ENCODE peak calls at places on chromosomes 12 and 14, in nine cellular contexts. L is PC-3, S is SK-N-SH, G is MM.1S, V is GM23248, E is hepatocyte, J is neural progenitor cell, H is GM23338, C is HCT116. T is an unnamed sample.

GRCh38 chr12:117024961-117025480 is 74.2 kb downstream of the TESC start:
- DNase-seq in G (no peak), J (no peak), H (no peak), E (no peak), S (no peak), V (no peak), C (no peak), L (no peak), T (no peak)

GRCh38 chr12:6899837-6900519 is 4.6 kb upstream of the LRRC23 start:
- DNase-seq in G (no peak), V (peak; percentile 31), J (no peak), C (no peak), H (peak; percentile 70), L (no peak), E (no peak), S (no peak), T (no peak)

GRCh38 chr14:99201351-99202073 is 70.5 kb downstream of the BCL11B start:
- DNase-seq in G (no peak), L (no peak), H (peak; percentile 70), S (no peak), V (no peak), C (no peak), E (no peak), J (no peak), T (no peak)

GRCh38 chr14:74954232-74954946 is 1.0 kb downstream of the PGF start:
- DNase-seq in L (no peak), V (no peak), E (peak; percentile 63), S (peak; percentile 82), J (peak; percentile 65), G (no peak), C (no peak), H (no peak), T (no peak)

GRCh38 chr12:18696971-18697602 is 40.7 kb downstream of the PLCZ1 start:
- DNase-seq in G (no peak), E (no peak), H (no peak), L (peak; percentile 63), S (no peak), V (peak; percentile 75), J (no peak), C (no peak), T (no peak)

GRCh38 chr14:96821501-96821900 is 24.3 kb downstream of the VRK1 start:
- DNase-seq in H (no peak), E (no peak), S (no peak), C (no peak), V (no peak), J (no peak), G (no peak), L (no peak), T (no peak)

GRCh38 chr14:55347040-55347439 is 64.6 kb downstream of the ATG14 start:
- DNase-seq in C (no peak), J (no peak), H (no peak), L (no peak), S (no peak), E (no peak), G (no peak), V (no peak), T (no peak)

GRCh38 chr12:13687633-13688032 is 293.8 kb downstream of the GRIN2B start:
- DNase-seq in E (no peak), G (no peak), J (no peak), H (no peak), S (no peak), V (no peak), C (no peak), L (no peak), T (no peak)

GRCh38 chr12:24911284-24911791 is 37.6 kb downstream of the BCAT1 start:
- DNase-seq in J (no peak), G (no peak), V (peak; percentile 85), H (no peak), E (peak; percentile 80), L (no peak), C (no peak), S (no peak), T (no peak)

GRCh38 chr12:507261-507853 is 47.6 kb downstream of the B4GALNT3 start:
- DNase-seq in G (no peak), L (no peak), S (no peak), J (no peak), C (no peak), V (no peak), E (no peak), H (no peak), T (no peak)

GRCh38 chr14:34052658-34053014 is 101.8 kb upstream of the EGLN3 start:
- DNase-seq in H (no peak), E (peak; percentile 46), S (no peak), J (no peak), L (peak; percentile 68), C (peak; percentile 70), V (peak; percentile 48), G (no peak), T (no peak)

GRCh38 chr14:37550511-37550910 is 44.5 kb downstream of the FOXA1 start:
- DNase-seq in J (no peak), S (no peak), V (peak; percentile 33), G (no peak), H (no peak), L (peak; percentile 82), E (no peak), C (no peak), T (no peak)

GRCh38 chr14:23209651-23210423 is 26.4 kb upstream of the SLC7A8 start:
- DNase-seq in V (no peak), C (no peak), L (no peak), S (no peak), G (no peak), H (no peak), E (no peak), J (no peak), T (no peak)

GRCh38 chr14:33118653-33119052 is 180.0 kb downstream of the NPAS3 start:
- DNase-seq in J (no peak), C (no peak), H (no peak), L (peak; percentile 27), E (peak; percentile 26), G (no peak), V (no peak), S (peak; percentile 2), T (no peak)

GRCh38 chr12:6965714-6966113 is 4.8 kb downstream of the PHB2 start:
- DNase-seq in L (no peak), C (no peak), H (no peak), G (no peak), V (no peak), J (no peak), E (no peak), S (no peak), T (no peak)

GRCh38 chr12:21527451-21528180 is 1.5 kb downstream of the SPX start:
- DNase-seq in C (no peak), S (peak; percentile 69), L (peak; percentile 48), G (peak; percentile 67), H (peak; percentile 85), V (peak; percentile 83), J (peak; percentile 86), E (peak; percentile 73), T (peak; percentile 83)

GRCh38 chr12:65280306-65280705 is 1.8 kb downstream of the MSRB3 start:
- DNase-seq in G (no peak), E (no peak), L (no peak), J (no peak), C (no peak), V (peak; percentile 43), S (no peak), H (no peak), T (no peak)

GRCh38 chr12:1594045-1594294 is 411 bp downstream of the FBXL14 start:
- DNase-seq in H (peak; percentile 75), V (peak; percentile 86), S (peak; percentile 79), L (peak; percentile 62), J (peak; percentile 76), G (peak; percentile 76), E (no peak), C (no peak), T (peak; percentile 82)

GRCh38 chr14:21924479-21924878 is 250.9 kb upstream of the OR4E1 start:
- DNase-seq in H (peak; percentile 53), V (no peak), G (peak; percentile 46), C (no peak), L (no peak), S (no peak), E (no peak), J (peak; percentile 10), T (peak; percentile 98)

GRCh38 chr12:93000026-93000425 is 70.9 kb upstream of the EEA1 start:
- DNase-seq in H (no peak), G (no peak), S (no peak), J (no peak), E (no peak), L (peak; percentile 68), C (no peak), V (no peak), T (no peak)
- TF ChIP-seq EZH2phosphoT487 in H (no peak), G (no peak), S (no peak), J (no peak), E (no peak), L (no peak), C (no peak), V (no peak), T (no peak)

GRCh38 chr12:111730420-111730819 is 36.3 kb upstream of the ALDH2 start:
- DNase-seq in L (no peak), J (no peak), S (no peak), H (no peak), V (no peak), G (no peak), E (no peak), C (no peak), T (peak; percentile 89)
- H3K36me3 ChIP-seq in L (no peaks in the 10 kb centered on the region), J (no peaks in the 10 kb centered on the region), S (peaks cover 13% of the 10 kb centered on the region), H (no peaks in the 10 kb centered on the region), V (no peaks in the 10 kb centered on the region), G (no peaks in the 10 kb centered on the region), E (no peaks in the 10 kb centered on the region), C (peaks cover 2% of the 10 kb centered on the region), T (peaks cover 13% of the 10 kb centered on the region)

DNA sequence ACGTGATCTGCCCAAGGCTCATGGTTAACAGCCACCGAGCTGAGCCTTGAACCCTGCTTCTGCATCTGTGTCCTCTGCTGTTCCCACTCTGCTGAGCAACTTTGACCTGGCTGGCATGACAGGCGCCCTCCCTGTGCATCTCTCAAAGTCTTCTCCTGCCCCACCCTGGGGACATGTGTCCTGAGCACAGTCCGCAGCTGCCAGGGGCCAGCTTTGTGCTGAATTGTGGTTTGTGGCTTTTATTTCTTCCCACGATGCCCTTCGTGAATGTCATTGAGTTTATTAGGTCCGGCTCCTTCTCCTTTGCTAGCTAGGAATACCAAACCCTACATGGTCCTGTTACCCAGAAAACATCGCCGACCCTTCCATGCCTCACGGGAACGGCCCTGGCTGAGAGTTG is 161.0 kb downstream of the TSPAN9 start:
- DNase-seq in H (no peak), G (no peak), L (no peak), E (no peak), V (no peak), C (no peak), J (no peak), S (no peak), T (no peak)
- H4K20me1 ChIP-seq in H (no peaks in the 10 kb centered on the region), G (peaks cover 4% of the 10 kb centered on the region), L (no peaks in the 10 kb centered on the region), E (no peaks in the 10 kb centered on the region), V (no peaks in the 10 kb centered on the region), C (no peaks in the 10 kb centered on the region), J (peaks cover 29% of the 10 kb centered on the region), S (no peaks in the 10 kb centered on the region), T (no peaks in the 10 kb centered on the region)

DNA sequence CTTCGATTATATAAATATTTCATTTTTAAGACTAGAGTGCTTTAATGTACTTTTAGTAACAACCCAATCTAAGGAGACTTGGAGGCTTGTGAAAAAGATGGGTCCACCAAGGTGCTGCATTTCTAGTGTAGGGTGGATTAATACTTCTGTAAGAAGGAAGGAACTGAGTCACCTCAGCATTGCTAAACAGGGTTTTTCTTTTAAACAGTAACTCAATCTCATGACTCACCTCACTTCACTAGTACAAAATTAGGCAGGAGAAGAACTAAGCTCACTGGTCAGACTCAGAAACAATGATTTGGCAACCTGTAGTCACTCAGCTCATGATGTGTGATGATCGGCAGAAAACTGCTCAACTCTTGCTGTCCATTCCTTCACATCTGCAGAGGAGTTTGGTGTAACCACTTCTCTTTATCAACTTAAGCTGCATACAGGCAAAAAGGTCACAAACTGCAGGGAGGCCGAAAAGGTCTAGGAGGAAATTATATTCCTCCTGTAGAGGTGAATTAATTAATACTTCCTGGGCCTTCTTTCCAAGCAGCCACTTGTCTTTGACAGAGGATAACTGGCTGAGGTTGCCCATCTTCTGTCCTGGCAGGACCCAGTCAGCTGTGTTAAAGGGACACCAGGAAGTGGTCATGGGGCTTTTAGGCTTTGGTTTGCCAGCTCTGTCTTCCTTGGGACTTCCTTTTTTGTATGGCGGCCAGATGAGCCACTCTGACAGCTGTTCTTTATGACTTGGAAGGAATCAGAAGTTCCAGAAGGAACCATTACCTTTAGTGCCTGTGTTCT is 466.9 kb downstream of the FUT8 start:
- DNase-seq in V (peak; percentile 95), E (no peak), S (no peak), C (peak; percentile 7), J (no peak), L (peak; percentile 91), G (no peak), H (no peak), T (no peak)
- TF ChIP-seq EZH2phosphoT487 in V (no peak), E (no peak), S (no peak), C (no peak), J (no peak), L (no peak), G (no peak), H (no peak), T (no peak)

T was measured in OCI-LY7.